ENCODE peak calls at places on chromosome 2, in ten cellular contexts. U is Calu3, G is T-cell, M is HCT116, P is neural progenitor cell, D is amniotic epithelial cell, V is hepatic stellate cell, H is IMR-90, E is GM23248, S is AG20443. O is an unnamed sample.

GRCh38 chr2:36423619-36424120 is 68.1 kb downstream of the CRIM1 start:
- DNase-seq in D (no peak), M (no peak), E (no peak), U (no peak), G (no peak), P (no peak), S (no peak), V (no peak), H (no peak), O (no peak)

GRCh38 chr2:156192468-156192867 is 140.1 kb downstream of the NR4A2 start:
- DNase-seq in E (peak; percentile 18), S (no peak), M (no peak), G (no peak), D (peak; percentile 10), H (no peak), V (no peak), U (no peak), P (no peak), O (peak; percentile 8)

GRCh38 chr2:222398446-222398885 is 25.9 kb upstream of the SGPP2 start:
- DNase-seq in D (no peak), P (no peak), U (no peak), E (no peak), V (no peak), G (no peak), S (no peak), H (no peak), M (no peak), O (no peak)

GRCh38 chr2:53767405-53768232 is at the start of gene CHAC2:
- DNase-seq in H (peak; percentile 78), D (peak; percentile 68), U (peak; percentile 89), G (peak; percentile 75), V (peak; percentile 83), P (peak; percentile 87), E (peak; percentile 93), M (peak; percentile 68), S (peak; percentile 96), O (peak; percentile 76)

GRCh38 chr2:44579136-44579836 is 217.5 kb downstream of the CAMKMT start:
- DNase-seq in S (no peak), H (no peak), G (no peak), E (peak; percentile 16), D (no peak), M (no peak), U (no peak), V (no peak), P (peak; percentile 36), O (peak; percentile 5)

GRCh38 chr2:145012214-145012670 is 492.3 kb upstream of the ZEB2 start:
- DNase-seq in G (no peak), E (peak; percentile 37), S (no peak), V (no peak), M (no peak), H (peak; percentile 24), P (peak; percentile 9), D (peak; percentile 61), U (no peak), O (peak; percentile 46)

GRCh38 chr2:37920570-37920969 is 4.5 kb upstream of the RMDN2 start:
- DNase-seq in M (no peak), V (peak; percentile 44), E (no peak), G (no peak), H (peak; percentile 83), S (no peak), U (no peak), P (no peak), D (peak; percentile 87), O (no peak)

GRCh38 chr2:45156605-45157004 is 147.4 kb upstream of the SIX2 start:
- DNase-seq in S (no peak), G (no peak), M (no peak), D (no peak), U (no peak), P (no peak), E (no peak), H (no peak), V (no peak), O (no peak)

GRCh38 chr2:75621228-75621627 is 25.4 kb upstream of the MRPL19 start:
- DNase-seq in D (no peak), U (no peak), E (no peak), H (no peak), S (no peak), G (no peak), P (no peak), V (no peak), M (no peak), O (no peak)

GRCh38 chr2:37232131-37232933 is 874 bp downstream of the NDUFAF7 start:
- DNase-seq in D (peak; percentile 36), S (peak; percentile 51), M (no peak), H (peak; percentile 27), P (peak; percentile 25), V (no peak), G (peak; percentile 3), U (peak; percentile 9), E (peak; percentile 62), O (peak; percentile 40)

GRCh38 chr2:46394649-46395510 is 84.5 kb upstream of the TMEM247 start:
- DNase-seq in U (no peak), D (peak; percentile 19), H (no peak), S (no peak), E (no peak), P (no peak), V (no peak), M (no peak), G (no peak), O (no peak)

GRCh38 chr2:54041135-54041534 is 70.3 kb upstream of the PSME4 start:
- DNase-seq in D (no peak), E (peak; percentile 43), H (no peak), V (no peak), U (no peak), M (no peak), G (no peak), S (no peak), P (no peak), O (no peak)

GRCh38 chr2:177556134-177556533 is 163.6 kb downstream of the AGPS start:
- DNase-seq in S (no peak), V (no peak), M (no peak), U (no peak), E (no peak), P (no peak), G (no peak), D (peak; percentile 23), H (no peak), O (no peak)

GRCh38 chr2:82998770-82999169 is 1460.3 kb downstream of the SUCLG1 start:
- DNase-seq in P (no peak), E (no peak), M (no peak), V (no peak), U (no peak), H (no peak), S (no peak), D (no peak), G (no peak), O (no peak)

GRCh38 chr2:29475446-29476006 is 360.3 kb downstream of the CLIP4 start:
- DNase-seq in D (no peak), M (no peak), P (peak; percentile 54), H (no peak), S (no peak), G (no peak), V (no peak), E (no peak), U (no peak), O (no peak)